ENCODE peak calls at places on chromosomes 2 and 18, in eight cellular contexts. D is aorta; W is CD8-positive, alpha-beta memory T cell; Y is IMR-90; V is CD4-positive, CD25-positive, alpha-beta regulatory T cell; C is GM23248; K is Panc1; Q is H9. M is an unnamed sample.

GRCh38 chr2:240630771-240631560 is 5.7 kb downstream of the GPR35 start:
- DNase-seq in D (peak; percentile 32), W (no peak), Y (no peak), V (no peak), C (no peak), K (no peak), Q (no peak), M (peak; percentile 80)

GRCh38 chr2:73987948-73988700 is 3.4 kb downstream of the TET3 start:
- DNase-seq in D (no peak), W (no peak), Y (no peak), V (no peak), C (no peak), K (no peak), Q (no peak), M (no peak)

GRCh38 chr2:140580799-140581198 is 1550.0 kb downstream of the LRP1B start:
- DNase-seq in D (no peak), W (no peak), Y (no peak), V (no peak), C (no peak), K (no peak), Q (no peak), M (no peak)

GRCh38 chr2:209472386-209472832 is 48.6 kb downstream of the MAP2 start:
- DNase-seq in D (no peak), W (no peak), Y (peak; percentile 69), V (no peak), C (peak; percentile 75), K (no peak), Q (no peak), M (peak; percentile 66)

GRCh38 chr2:156803243-156803642 is 367.1 kb downstream of the GPD2 start:
- DNase-seq in D (no peak), W (no peak), Y (no peak), V (no peak), C (no peak), K (no peak), Q (peak; percentile 36), M (no peak)

GRCh38 chr2:218876562-218877219 is 4.0 kb upstream of the WNT10A start:
- DNase-seq in D (no peak), W (peak; percentile 70), Y (peak; percentile 56), V (peak; percentile 79), C (peak; percentile 64), K (peak; percentile 70), Q (peak; percentile 81), M (peak; percentile 99)

GRCh38 chr18:61502472-61502871 is 169.2 kb downstream of the CDH20 start:
- DNase-seq in D (no peak), W (no peak), Y (peak; percentile 61), V (no peak), C (peak; percentile 78), K (peak; percentile 28), Q (peak; percentile 50), M (no peak)

GRCh38 chr2:172953970-172954852 is 121.4 kb upstream of the MAP3K20 start:
- DNase-seq in D (no peak), W (no peak), Y (peak; percentile 24), V (no peak), C (peak; percentile 62), K (no peak), Q (no peak), M (peak; percentile 68)

GRCh38 chr2:236171213-236172201 is 3.3 kb upstream of the GBX2 start:
- DNase-seq in D (no peak), W (no peak), Y (no peak), V (no peak), C (no peak), K (no peak), Q (peak; percentile 56), M (peak; percentile 81)

GRCh38 chr2:118224888-118225264 is 136.6 kb downstream of the INSIG2 start:
- DNase-seq in D (no peak), W (no peak), Y (no peak), V (no peak), C (no peak), K (no peak), Q (peak; percentile 42), M (no peak)

GRCh38 chr2:120013569-120014223 is 819 bp downstream of the EPB41L5 start:
- DNase-seq in D (no peak), W (no peak), Y (no peak), V (no peak), C (peak; percentile 8), K (no peak), Q (peak; percentile 71), M (no peak)

GRCh38 chr2:174546519-174547506 is 50.8 kb downstream of the WIPF1 start:
- DNase-seq in D (no peak), W (no peak), Y (peak; percentile 43), V (peak; percentile 28), C (peak; percentile 64), K (no peak), Q (peak; percentile 81), M (peak; percentile 87)

GRCh38 chr2:74374509-74375205 is 5.5 kb downstream of the DCTN1 start:
- DNase-seq in D (peak; percentile 85), W (no peak), Y (peak; percentile 72), V (no peak), C (peak; percentile 50), K (no peak), Q (peak; percentile 93), M (peak; percentile 93)

GRCh38 chr2:39216495-39217191 is 27.1 kb downstream of the CDKL4 start:
- DNase-seq in D (no peak), W (peak; percentile 85), Y (no peak), V (peak; percentile 86), C (no peak), K (no peak), Q (no peak), M (no peak)

GRCh38 chr2:105406221-105406620 is 7.4 kb upstream of the FHL2 start:
- DNase-seq in D (peak; percentile 71), W (no peak), Y (peak; percentile 87), V (no peak), C (peak; percentile 96), K (no peak), Q (no peak), M (no peak)

GRCh38 chr2:7437716-7438648 is 520.8 kb downstream of the RNF144A start:
- DNase-seq in D (no peak), W (no peak), Y (no peak), V (no peak), C (no peak), K (no peak), Q (no peak), M (no peak)

GRCh38 chr2:232444409-232445148 is 11.4 kb upstream of the ALPI start:
- DNase-seq in D (no peak), W (peak; percentile 17), Y (peak; percentile 50), V (peak; percentile 38), C (peak; percentile 84), K (peak; percentile 27), Q (peak; percentile 79), M (peak; percentile 98)

GRCh38 chr2:128636802-128637147 is 318.1 kb upstream of the HS6ST1 start:
- DNase-seq in D (peak; percentile 24), W (no peak), Y (no peak), V (no peak), C (no peak), K (no peak), Q (peak; percentile 28), M (no peak)

GRCh38 chr18:58051765-58052460 is 7.9 kb downstream of the NEDD4L start:
- DNase-seq in D (no peak), W (no peak), Y (peak; percentile 24), V (peak; percentile 10), C (peak; percentile 43), K (no peak), Q (no peak), M (peak; percentile 81)

GRCh38 chr2:219542931-219543595 is 546 bp downstream of the CHPF start:
- DNase-seq in D (no peak), W (no peak), Y (peak; percentile 16), V (no peak), C (peak; percentile 73), K (no peak), Q (no peak), M (peak; percentile 96)

GRCh38 chr18:49911414-49911813 is 98.1 kb upstream of the ACAA2 start:
- DNase-seq in D (no peak), W (no peak), Y (no peak), V (no peak), C (no peak), K (no peak), Q (no peak), M (no peak)

GRCh38 chr2:229955663-229956062 is 33.4 kb downstream of the FBXO36 start:
- DNase-seq in D (no peak), W (no peak), Y (no peak), V (no peak), C (no peak), K (no peak), Q (no peak), M (no peak)

GRCh38 chr2:201363857-201364560 is 6.9 kb upstream of the FLACC1 start:
- DNase-seq in D (no peak), W (peak; percentile 38), Y (peak; percentile 71), V (peak; percentile 62), C (peak; percentile 78), K (peak; percentile 42), Q (peak; percentile 47), M (peak; percentile 82)

GRCh38 chr2:194674043-194674442 is 983.0 kb upstream of the SLC39A10 start:
- DNase-seq in D (no peak), W (no peak), Y (no peak), V (no peak), C (no peak), K (no peak), Q (no peak), M (no peak)

GRCh38 chr2:170226216-170226615 is 48.3 kb downstream of the MYO3B start:
- DNase-seq in D (no peak), W (no peak), Y (no peak), V (no peak), C (no peak), K (no peak), Q (no peak), M (no peak)

GRCh38 chr18:14978962-14979535 is 231.1 kb downstream of the ANKRD30B start:
- DNase-seq in D (no peak), W (no peak), Y (no peak), V (no peak), C (peak; percentile 49), K (no peak), Q (no peak), M (peak; percentile 90)

GRCh38 chr2:71886241-71886640 is 261.4 kb downstream of the CYP26B1 start:
- DNase-seq in D (no peak), W (no peak), Y (no peak), V (no peak), C (peak; percentile 63), K (no peak), Q (no peak), M (no peak)
- H3K4me1 ChIP-seq in D (no peaks in the 10 kb centered on the region), W (no peaks in the 10 kb centered on the region), Y (peaks cover 22% of the 10 kb centered on the region), V (no peaks in the 10 kb centered on the region), C (peaks cover 56% of the 10 kb centered on the region), K (no peaks in the 10 kb centered on the region), Q (no peaks in the 10 kb centered on the region), M (peaks cover 54% of the 10 kb centered on the region)

GRCh38 chr2:12727085-12727484 is 10.3 kb downstream of the TRIB2 start:
- DNase-seq in D (no peak), W (no peak), Y (no peak), V (no peak), C (no peak), K (no peak), Q (no peak), M (no peak)
- H3K4me1 ChIP-seq in D (no peaks in the 10 kb centered on the region), W (peaks cover 83% of the 10 kb centered on the region), Y (peaks cover 3% of the 10 kb centered on the region), V (peaks cover 95% of the 10 kb centered on the region), C (peaks cover 10% of the 10 kb centered on the region), K (peaks cover 5% of the 10 kb centered on the region), Q (no peaks in the 10 kb centered on the region), M (peaks cover 13% of the 10 kb centered on the region)

GRCh38 chr2:46847185-46847710 is 68.4 kb downstream of the MCFD2 start:
- DNase-seq in D (peak; percentile 93), W (no peak), Y (peak; percentile 96), V (no peak), C (peak; percentile 98), K (no peak), Q (no peak), M (peak; percentile 91)
- H3K4me1 ChIP-seq in D (peaks cover 21% of the 10 kb centered on the region), W (no peaks in the 10 kb centered on the region), Y (peaks cover 52% of the 10 kb centered on the region), V (no peaks in the 10 kb centered on the region), C (peaks cover 63% of the 10 kb centered on the region), K (peaks cover 51% of the 10 kb centered on the region), Q (no peaks in the 10 kb centered on the region), M (peaks cover 53% of the 10 kb centered on the region)

GRCh38 chr18:70956554-70956953 is 667.7 kb downstream of the SOCS6 start:
- DNase-seq in D (no peak), W (no peak), Y (no peak), V (no peak), C (no peak), K (no peak), Q (no peak), M (no peak)
- H3K4me1 ChIP-seq in D (no peaks in the 10 kb centered on the region), W (no peaks in the 10 kb centered on the region), Y (no peaks in the 10 kb centered on the region), V (no peaks in the 10 kb centered on the region), C (no peaks in the 10 kb centered on the region), K (no peaks in the 10 kb centered on the region), Q (no peaks in the 10 kb centered on the region), M (no peaks in the 10 kb centered on the region)

M was measured in osteoblast.